ENCODE peak calls at places on chromosomes 12 and 14, in nine cellular contexts. One of them, this sample, is unnamed.

GRCh38 chr12:109731231-109731731 is 17.7 kb downstream of the FAM222A start:
- DNase-seq in H1: no peak
- DNase-seq in cerebellum: no peak
- DNase-seq in activated T-cell treated with anti-CD3 and anti-CD28 coated beads for 24 hours: no peak
- DNase-seq in MCF 10A: no peak
- DNase-seq in foreskin fibroblast: no peak
- DNase-seq in HEK293T: no peak
- DNase-seq in GM23338: no peak
- DNase-seq in left cardiac atrium: no peak
- DNase-seq in this sample: no peak

GRCh38 chr12:24919346-24920001 is 29.4 kb downstream of the BCAT1 start:
- DNase-seq in H1: no peak
- DNase-seq in cerebellum: no peak
- DNase-seq in activated T-cell treated with anti-CD3 and anti-CD28 coated beads for 24 hours: peak; percentile 44
- DNase-seq in MCF 10A: no peak
- DNase-seq in foreskin fibroblast: no peak
- DNase-seq in HEK293T: no peak
- DNase-seq in GM23338: no peak
- DNase-seq in left cardiac atrium: no peak
- DNase-seq in this sample: no peak

GRCh38 chr12:92030618-92031017 is 115.0 kb downstream of the BTG1 start:
- DNase-seq in H1: no peak
- DNase-seq in cerebellum: no peak
- DNase-seq in activated T-cell treated with anti-CD3 and anti-CD28 coated beads for 24 hours: peak; percentile 16
- DNase-seq in MCF 10A: no peak
- DNase-seq in foreskin fibroblast: peak; percentile 44
- DNase-seq in HEK293T: no peak
- DNase-seq in GM23338: no peak
- DNase-seq in left cardiac atrium: peak; percentile 30
- DNase-seq in this sample: peak; percentile 84

GRCh38 chr14:95496111-95496681 is 20.3 kb downstream of the SYNE3 start:
- DNase-seq in H1: no peak
- DNase-seq in cerebellum: no peak
- DNase-seq in activated T-cell treated with anti-CD3 and anti-CD28 coated beads for 24 hours: no peak
- DNase-seq in MCF 10A: no peak
- DNase-seq in foreskin fibroblast: no peak
- DNase-seq in HEK293T: no peak
- DNase-seq in GM23338: no peak
- DNase-seq in left cardiac atrium: no peak
- DNase-seq in this sample: no peak

GRCh38 chr12:80937391-80938238 is at the start of gene LIN7A:
- DNase-seq in H1: no peak
- DNase-seq in cerebellum: peak; percentile 75
- DNase-seq in activated T-cell treated with anti-CD3 and anti-CD28 coated beads for 24 hours: no peak
- DNase-seq in MCF 10A: peak; percentile 9
- DNase-seq in foreskin fibroblast: peak; percentile 37
- DNase-seq in HEK293T: peak; percentile 45
- DNase-seq in GM23338: peak; percentile 68
- DNase-seq in left cardiac atrium: peak; percentile 66
- DNase-seq in this sample: peak; percentile 23

GRCh38 chr14:46574976-46575375 is 76.6 kb downstream of the RPL10L start:
- DNase-seq in H1: no peak
- DNase-seq in cerebellum: no peak
- DNase-seq in activated T-cell treated with anti-CD3 and anti-CD28 coated beads for 24 hours: no peak
- DNase-seq in MCF 10A: no peak
- DNase-seq in foreskin fibroblast: no peak
- DNase-seq in HEK293T: no peak
- DNase-seq in GM23338: no peak
- DNase-seq in left cardiac atrium: no peak
- DNase-seq in this sample: no peak

GRCh38 chr12:59619461-59620240 is 23.8 kb downstream of the SLC16A7 start:
- DNase-seq in H1: no peak
- DNase-seq in cerebellum: no peak
- DNase-seq in activated T-cell treated with anti-CD3 and anti-CD28 coated beads for 24 hours: no peak
- DNase-seq in MCF 10A: no peak
- DNase-seq in foreskin fibroblast: no peak
- DNase-seq in HEK293T: no peak
- DNase-seq in GM23338: no peak
- DNase-seq in left cardiac atrium: no peak
- DNase-seq in this sample: no peak

GRCh38 chr12:98182791-98183190 is 332.6 kb upstream of the TMPO start:
- DNase-seq in H1: no peak
- DNase-seq in cerebellum: no peak
- DNase-seq in activated T-cell treated with anti-CD3 and anti-CD28 coated beads for 24 hours: no peak
- DNase-seq in MCF 10A: no peak
- DNase-seq in foreskin fibroblast: no peak
- DNase-seq in HEK293T: no peak
- DNase-seq in GM23338: no peak
- DNase-seq in left cardiac atrium: no peak
- DNase-seq in this sample: no peak

GRCh38 chr14:78863143-78863542 is 693.0 kb downstream of the NRXN3 start:
- DNase-seq in H1: peak; percentile 76
- DNase-seq in cerebellum: no peak
- DNase-seq in activated T-cell treated with anti-CD3 and anti-CD28 coated beads for 24 hours: no peak
- DNase-seq in MCF 10A: peak; percentile 65
- DNase-seq in foreskin fibroblast: peak; percentile 0
- DNase-seq in HEK293T: peak; percentile 35
- DNase-seq in GM23338: peak; percentile 65
- DNase-seq in left cardiac atrium: no peak
- DNase-seq in this sample: no peak

GRCh38 chr12:7917392-7918267 is 18.4 kb downstream of the SLC2A3 start:
- DNase-seq in H1: no peak
- DNase-seq in cerebellum: no peak
- DNase-seq in activated T-cell treated with anti-CD3 and anti-CD28 coated beads for 24 hours: no peak
- DNase-seq in MCF 10A: no peak
- DNase-seq in foreskin fibroblast: no peak
- DNase-seq in HEK293T: no peak
- DNase-seq in GM23338: no peak
- DNase-seq in left cardiac atrium: no peak
- DNase-seq in this sample: no peak

GRCh38 chr14:74582910-74583581 is 29.0 kb downstream of the LTBP2 start:
- DNase-seq in H1: no peak
- DNase-seq in cerebellum: no peak
- DNase-seq in activated T-cell treated with anti-CD3 and anti-CD28 coated beads for 24 hours: no peak
- DNase-seq in MCF 10A: peak; percentile 74
- DNase-seq in foreskin fibroblast: peak; percentile 66
- DNase-seq in HEK293T: no peak
- DNase-seq in GM23338: no peak
- DNase-seq in left cardiac atrium: peak; percentile 69
- DNase-seq in this sample: no peak

GRCh38 chr12:19409376-19409775 is 29.9 kb upstream of the AEBP2 start:
- DNase-seq in H1: no peak
- DNase-seq in cerebellum: no peak
- DNase-seq in activated T-cell treated with anti-CD3 and anti-CD28 coated beads for 24 hours: no peak
- DNase-seq in MCF 10A: no peak
- DNase-seq in foreskin fibroblast: no peak
- DNase-seq in HEK293T: no peak
- DNase-seq in GM23338: no peak
- DNase-seq in left cardiac atrium: no peak
- DNase-seq in this sample: no peak

GRCh38 chr14:104291123-104292000 is 153.0 kb downstream of the KIF26A start:
- DNase-seq in H1: no peak
- DNase-seq in cerebellum: no peak
- DNase-seq in activated T-cell treated with anti-CD3 and anti-CD28 coated beads for 24 hours: no peak
- DNase-seq in MCF 10A: no peak
- DNase-seq in foreskin fibroblast: no peak
- DNase-seq in HEK293T: no peak
- DNase-seq in GM23338: peak; percentile 81
- DNase-seq in left cardiac atrium: peak; percentile 11
- DNase-seq in this sample: no peak

GRCh38 chr14:41609704-41610183 is 3.1 kb downstream of the LRFN5 start:
- DNase-seq in H1: peak; percentile 75
- DNase-seq in cerebellum: peak; percentile 15
- DNase-seq in activated T-cell treated with anti-CD3 and anti-CD28 coated beads for 24 hours: no peak
- DNase-seq in MCF 10A: no peak
- DNase-seq in foreskin fibroblast: no peak
- DNase-seq in HEK293T: peak; percentile 64
- DNase-seq in GM23338: peak; percentile 89
- DNase-seq in left cardiac atrium: peak; percentile 33
- DNase-seq in this sample: peak; percentile 14